ENCODE peak calls at places on chromosomes 7 and 10, in six cellular contexts. One of them, this sample, is unnamed.

GRCh38 chr10:23053036-23053435 is 42.3 kb upstream of the MSRB2 start:
- DNase-seq in IMR-90: no peak
- DNase-seq in K562: no peak
- DNase-seq in A549: peak; percentile 64
- DNase-seq in SK-N-SH: no peak
- DNase-seq in GM12878: no peak
- DNase-seq in this sample: no peak

GRCh38 chr7:103148994-103149807 is at the start of gene NAPEPLD:
- DNase-seq in IMR-90: peak; percentile 83
- DNase-seq in K562: peak; percentile 95
- DNase-seq in A549: peak; percentile 89
- DNase-seq in SK-N-SH: peak; percentile 97
- DNase-seq in GM12878: peak; percentile 53
- DNase-seq in this sample: peak; percentile 72

GRCh38 chr7:44101966-44102845 is 1.9 kb upstream of the AEBP1 start:
- DNase-seq in IMR-90: peak; percentile 85
- DNase-seq in K562: no peak
- DNase-seq in A549: no peak
- DNase-seq in SK-N-SH: no peak
- DNase-seq in GM12878: no peak
- DNase-seq in this sample: no peak

GRCh38 chr7:65441010-65441409 is 67.4 kb downstream of the ZNF92 start:
- DNase-seq in IMR-90: peak; percentile 45
- DNase-seq in K562: no peak
- DNase-seq in A549: peak; percentile 3
- DNase-seq in SK-N-SH: no peak
- DNase-seq in GM12878: no peak
- DNase-seq in this sample: no peak

GRCh38 chr7:151133986-151134742 is 33.3 kb downstream of the GBX1 start:
- DNase-seq in IMR-90: no peak
- DNase-seq in K562: no peak
- DNase-seq in A549: no peak
- DNase-seq in SK-N-SH: no peak
- DNase-seq in GM12878: no peak
- DNase-seq in this sample: no peak

GRCh38 chr7:73638921-73639320 is 14.6 kb upstream of the MLXIPL start:
- DNase-seq in IMR-90: no peak
- DNase-seq in K562: no peak
- DNase-seq in A549: no peak
- DNase-seq in SK-N-SH: no peak
- DNase-seq in GM12878: no peak
- DNase-seq in this sample: no peak

GRCh38 chr7:106016331-106016730 is 53.3 kb downstream of the CDHR3 start:
- DNase-seq in IMR-90: no peak
- DNase-seq in K562: no peak
- DNase-seq in A549: no peak
- DNase-seq in SK-N-SH: no peak
- DNase-seq in GM12878: no peak
- DNase-seq in this sample: no peak

GRCh38 chr7:103636153-103636552 is 190.1 kb upstream of the SLC26A5 start:
- DNase-seq in IMR-90: peak; percentile 45
- DNase-seq in K562: no peak
- DNase-seq in A549: no peak
- DNase-seq in SK-N-SH: no peak
- DNase-seq in GM12878: no peak
- DNase-seq in this sample: no peak

GRCh38 chr7:101927389-101928306 is 110.2 kb downstream of the CUX1 start:
- DNase-seq in IMR-90: no peak
- DNase-seq in K562: no peak
- DNase-seq in A549: no peak
- DNase-seq in SK-N-SH: no peak
- DNase-seq in GM12878: no peak
- DNase-seq in this sample: no peak

DNA sequence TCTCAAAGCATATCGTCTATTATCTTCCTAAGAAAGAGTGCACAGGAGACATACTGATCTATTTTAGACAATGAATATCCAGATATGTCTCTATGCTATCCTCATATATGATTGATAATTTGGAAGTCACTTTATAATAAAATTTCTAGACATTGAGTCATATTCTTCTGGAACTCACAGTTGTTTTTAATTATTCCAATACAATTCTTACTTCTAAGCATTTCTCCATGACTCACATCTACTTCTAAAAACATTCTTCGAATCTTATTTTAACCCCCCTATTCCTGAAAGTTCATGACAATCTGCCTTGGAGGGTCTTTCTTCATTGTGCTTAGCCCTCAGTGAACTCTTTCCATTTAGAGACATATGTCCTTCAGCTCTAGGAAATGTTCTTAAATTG is 368.1 kb downstream of the MDFIC start:
- DNase-seq in IMR-90: peak; percentile 41
- DNase-seq in K562: no peak
- DNase-seq in A549: no peak
- DNase-seq in SK-N-SH: no peak
- DNase-seq in GM12878: no peak
- DNase-seq in this sample: no peak
- TF ChIP-seq SMC3 in IMR-90: no peak
- TF ChIP-seq SMC3 in K562: no peak
- TF ChIP-seq SMC3 in A549: no peak
- TF ChIP-seq SMC3 in SK-N-SH: no peak
- TF ChIP-seq SMC3 in GM12878: no peak
- TF ChIP-seq SMC3 in this sample: no peak

DNA sequence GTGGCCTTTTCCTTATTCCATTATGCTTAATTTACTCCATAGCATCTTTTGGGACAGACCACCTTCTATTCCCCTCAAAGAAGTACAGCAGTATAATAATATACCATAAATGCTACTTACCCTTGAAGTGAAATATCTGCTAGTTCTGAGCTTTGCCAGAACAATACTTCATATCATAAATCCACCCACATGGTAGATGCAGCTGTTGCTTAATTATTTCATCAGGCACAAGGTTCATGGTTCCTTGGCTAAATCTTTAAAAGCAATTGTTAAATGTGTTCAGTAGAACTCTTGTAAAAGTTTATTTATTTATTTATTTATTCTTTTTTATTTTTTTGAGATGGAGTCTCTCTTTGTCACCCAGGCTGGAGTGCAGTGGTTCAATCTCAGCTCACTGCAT is 32.9 kb downstream of the CSTF2T start:
- DNase-seq in IMR-90: no peak
- DNase-seq in K562: no peak
- DNase-seq in A549: no peak
- DNase-seq in SK-N-SH: no peak
- DNase-seq in GM12878: no peak
- DNase-seq in this sample: no peak
- TF ChIP-seq SMC3 in IMR-90: no peak
- TF ChIP-seq SMC3 in K562: no peak
- TF ChIP-seq SMC3 in A549: no peak
- TF ChIP-seq SMC3 in SK-N-SH: no peak
- TF ChIP-seq SMC3 in GM12878: no peak
- TF ChIP-seq SMC3 in this sample: no peak

GRCh38 chr10:116210588-116211346 is 62.2 kb downstream of the GFRA1 start:
- DNase-seq in IMR-90: peak; percentile 6
- DNase-seq in K562: no peak
- DNase-seq in A549: no peak
- DNase-seq in SK-N-SH: no peak
- DNase-seq in GM12878: no peak
- DNase-seq in this sample: no peak
- TF ChIP-seq SMC3 in IMR-90: no peak
- TF ChIP-seq SMC3 in K562: no peak
- TF ChIP-seq SMC3 in A549: no peak
- TF ChIP-seq SMC3 in SK-N-SH: no peak
- TF ChIP-seq SMC3 in GM12878: no peak
- TF ChIP-seq SMC3 in this sample: no peak

GRCh38 chr7:70504254-70504653 is 627.7 kb upstream of the GALNT17 start:
- DNase-seq in IMR-90: no peak
- DNase-seq in K562: no peak
- DNase-seq in A549: no peak
- DNase-seq in SK-N-SH: no peak
- DNase-seq in GM12878: no peak
- DNase-seq in this sample: no peak

GRCh38 chr7:70505468-70505867 is 626.5 kb upstream of the GALNT17 start:
- DNase-seq in IMR-90: no peak
- DNase-seq in K562: no peak
- DNase-seq in A549: no peak
- DNase-seq in SK-N-SH: no peak
- DNase-seq in GM12878: no peak
- DNase-seq in this sample: no peak

GRCh38 chr7:70505886-70506285 is 626.1 kb upstream of the GALNT17 start:
- DNase-seq in IMR-90: no peak
- DNase-seq in K562: no peak
- DNase-seq in A549: no peak
- DNase-seq in SK-N-SH: no peak
- DNase-seq in GM12878: no peak
- DNase-seq in this sample: no peak

GRCh38 chr7:70502117-70502516 is 629.8 kb upstream of the GALNT17 start:
- DNase-seq in IMR-90: no peak
- DNase-seq in K562: no peak
- DNase-seq in A549: no peak
- DNase-seq in SK-N-SH: no peak
- DNase-seq in GM12878: no peak
- DNase-seq in this sample: no peak

DNA sequence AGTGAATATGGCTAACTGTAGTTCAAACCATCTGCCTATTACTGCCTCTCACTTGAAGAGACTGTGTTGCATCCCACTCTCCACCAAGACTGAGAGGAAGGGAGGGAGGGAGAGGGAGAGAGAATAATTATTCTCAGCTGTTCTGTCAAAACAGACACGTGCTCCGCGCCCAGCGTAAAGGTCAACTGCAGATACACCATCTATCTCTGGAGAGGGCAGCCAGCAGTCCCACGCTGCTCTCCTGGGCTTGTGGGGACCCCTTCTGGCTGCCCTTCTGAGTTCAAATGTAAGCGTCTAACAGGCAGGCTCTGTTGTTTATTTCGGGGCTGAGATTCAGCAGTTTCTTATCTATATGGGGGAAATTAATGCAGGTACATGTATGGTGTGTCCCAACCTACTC is 625.5 kb upstream of the GALNT17 start:
- DNase-seq in IMR-90: no peak
- DNase-seq in K562: no peak
- DNase-seq in A549: no peak
- DNase-seq in SK-N-SH: peak; percentile 82
- DNase-seq in GM12878: no peak
- DNase-seq in this sample: peak; percentile 35
- TF ChIP-seq SMC3 in IMR-90: no peak
- TF ChIP-seq SMC3 in K562: no peak
- TF ChIP-seq SMC3 in A549: no peak
- TF ChIP-seq SMC3 in SK-N-SH: peak; percentile 90
- TF ChIP-seq SMC3 in GM12878: no peak
- TF ChIP-seq SMC3 in this sample: peak; percentile 16

This sample was measured in HepG2.